ENCODE peak calls at places on chromosomes 6 and 20, in nine cellular contexts. M is fibroblast of lung; D is naive thymus-derived CD4-positive, alpha-beta T cell; Q is cardiac fibroblast; E is PC-3; A is tibial artery; S is A549; K is CD8-positive, alpha-beta memory T cell; P is GM23248. I is an unnamed sample.

GRCh38 chr20:61597996-61598395 is 345.9 kb downstream of the CDH4 start:
- DNase-seq in A (no peak), S (no peak), P (no peak), Q (no peak), K (no peak), E (no peak), D (no peak), M (no peak), I (no peak)

GRCh38 chr6:18465410-18466154 is 78.4 kb downstream of the RNF144B start:
- DNase-seq in A (no peak), E (no peak), S (no peak), D (no peak), P (no peak), M (no peak), Q (no peak), K (no peak), I (no peak)

GRCh38 chr20:33499347-33499746 is 9.5 kb downstream of the CBFA2T2 start:
- DNase-seq in E (no peak), D (no peak), K (no peak), A (no peak), M (no peak), S (no peak), Q (no peak), P (no peak), I (no peak)

GRCh38 chr6:87408721-87409155 is 966 bp downstream of the CFAP206 start:
- DNase-seq in P (no peak), Q (no peak), A (no peak), D (no peak), E (no peak), S (no peak), K (no peak), M (no peak), I (no peak)

GRCh38 chr20:3648941-3649340 is 14.3 kb downstream of the GFRA4 start:
- DNase-seq in K (no peak), M (no peak), D (no peak), S (no peak), A (no peak), Q (no peak), P (no peak), E (no peak), I (no peak)

GRCh38 chr20:57802877-57803717 is 93.3 kb upstream of the PMEPA1 start:
- DNase-seq in A (no peak), S (no peak), E (no peak), M (no peak), P (peak; percentile 13), D (no peak), Q (no peak), K (no peak), I (no peak)

GRCh38 chr6:37160922-37161778 is 8.8 kb upstream of the PIM1 start:
- DNase-seq in M (peak; percentile 86), S (no peak), A (no peak), E (peak; percentile 54), K (no peak), D (no peak), P (peak; percentile 84), Q (peak; percentile 61), I (peak; percentile 34)

GRCh38 chr6:34103321-34103720 is 42.6 kb downstream of the GRM4 start:
- DNase-seq in A (no peak), S (no peak), D (no peak), E (no peak), P (no peak), Q (no peak), M (no peak), K (no peak), I (no peak)

GRCh38 chr6:120055071-120055470 is 705.5 kb upstream of the MAN1A1 start:
- DNase-seq in P (no peak), D (no peak), S (no peak), Q (no peak), E (no peak), K (no peak), M (no peak), A (peak; percentile 10), I (no peak)

GRCh38 chr6:16901777-16902176 is 140.5 kb upstream of the ATXN1 start:
- DNase-seq in M (peak; percentile 68), P (peak; percentile 82), D (no peak), K (no peak), A (peak; percentile 75), Q (peak; percentile 69), E (peak; percentile 75), S (no peak), I (peak; percentile 77)

GRCh38 chr6:12613819-12614218 is 102.7 kb upstream of the PHACTR1 start:
- DNase-seq in D (no peak), A (no peak), E (no peak), S (no peak), K (no peak), Q (no peak), P (peak; percentile 53), M (no peak), I (no peak)

GRCh38 chr20:64041781-64042771 is 6.1 kb downstream of the C20orf204 start:
- DNase-seq in Q (no peak), S (no peak), K (no peak), P (no peak), M (no peak), E (peak; percentile 16), D (no peak), A (no peak), I (no peak)
- H3K4me3 ChIP-seq in Q (peak overlapping the region; percentile 46), S (no peak overlapping the region), K (peak overlapping the region; percentile 46), P (peak overlapping the region; percentile 24), M (peak overlapping the region; percentile 7), E (peak overlapping the region; percentile 66), D (peak overlapping the region; percentile 74), A (peak overlapping the region; percentile 49), I (no peak overlapping the region)

GRCh38 chr6:145733770-145734169 is 1.6 kb downstream of the EPM2A start:
- DNase-seq in K (no peak), D (no peak), A (no peak), P (peak; percentile 33), S (no peak), Q (no peak), M (peak; percentile 31), E (no peak), I (no peak)
- H3K4me3 ChIP-seq in K (no peak overlapping the region), D (no peak overlapping the region), A (peak overlapping the region; percentile 77), P (peak overlapping the region; percentile 87), S (peak overlapping the region; percentile 48), Q (no peak overlapping the region), M (peak overlapping the region; percentile 68), E (peak overlapping the region; percentile 81), I (peak overlapping the region; percentile 63)

DNA sequence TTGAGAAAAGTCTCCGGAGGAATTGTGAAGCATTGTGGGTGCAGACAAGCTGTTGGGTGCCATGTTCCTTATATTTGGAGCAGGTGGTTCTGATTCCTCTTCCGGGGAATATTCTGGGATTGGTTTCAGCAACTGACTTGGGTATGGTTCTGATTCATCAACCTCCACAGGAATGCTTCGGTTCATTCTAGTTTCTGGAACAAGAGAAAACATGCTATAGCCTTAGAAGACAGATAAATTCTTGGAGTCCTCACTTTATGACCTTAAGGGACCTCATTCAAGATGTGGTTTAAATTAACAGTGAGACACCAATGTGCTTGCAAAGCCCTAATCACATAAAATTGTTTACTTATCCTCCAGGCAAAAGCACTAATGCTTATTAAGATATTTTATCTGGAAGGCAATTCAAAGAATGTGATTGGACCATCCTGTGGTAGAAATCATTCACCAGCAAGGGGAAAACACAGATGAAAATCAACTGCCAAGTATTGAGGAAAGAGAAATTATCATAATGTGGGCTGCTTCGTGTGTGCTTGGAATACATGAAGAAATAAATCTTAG is 13.7 kb downstream of the TRAF3IP2 start:
- DNase-seq in E (peak; percentile 37), M (peak; percentile 75), K (no peak), S (no peak), A (no peak), P (peak; percentile 83), D (no peak), Q (peak; percentile 34), I (no peak)
- H3K4me3 ChIP-seq in E (peak overlapping the region; percentile 45), M (no peak overlapping the region), K (no peak overlapping the region), S (peak overlapping the region; percentile 18), A (no peak overlapping the region), P (peak overlapping the region; percentile 41), D (no peak overlapping the region), Q (no peak overlapping the region), I (no peak overlapping the region)

DNA sequence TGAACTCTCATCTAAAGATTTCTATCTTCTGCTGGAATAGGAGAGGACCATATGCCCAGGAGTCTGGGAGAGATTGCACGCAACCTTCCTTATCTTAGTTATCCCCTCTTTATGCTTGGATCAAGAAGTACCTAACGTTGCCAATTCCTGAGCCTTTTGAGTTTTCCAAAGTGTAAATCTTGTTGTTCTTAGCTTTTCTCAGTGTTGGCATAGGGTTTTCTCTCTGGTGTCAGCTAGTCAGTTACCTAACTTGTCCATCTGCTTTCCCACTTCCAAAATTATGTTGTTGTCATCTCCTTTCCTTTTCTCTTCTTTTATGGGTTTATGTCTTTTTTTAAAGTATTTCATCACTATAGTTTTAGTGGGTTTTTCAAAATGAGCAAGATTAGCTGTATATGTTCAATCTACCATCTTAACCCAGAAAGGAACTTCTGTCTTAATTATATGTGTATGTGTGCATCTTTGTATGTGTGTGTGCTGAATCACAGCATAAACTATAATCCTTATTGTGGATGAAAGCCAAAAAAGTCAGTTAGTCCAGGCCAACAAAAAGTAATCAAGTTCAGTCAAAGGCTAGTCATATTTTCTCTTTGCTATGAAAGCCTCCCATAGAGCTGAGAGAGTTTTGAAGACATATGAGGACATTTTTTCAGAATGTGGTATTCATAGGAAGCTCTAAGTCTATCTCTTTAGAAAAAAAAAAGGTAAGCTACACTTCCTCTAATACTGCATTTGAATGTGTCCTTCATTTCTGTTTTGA is 72.1 kb downstream of the KHDC1L start:
- DNase-seq in A (no peak), M (peak; percentile 14), D (no peak), E (peak; percentile 14), Q (peak; percentile 62), K (no peak), S (no peak), P (peak; percentile 59), I (no peak)
- H3K4me3 ChIP-seq in A (no peak overlapping the region), M (no peak overlapping the region), D (no peak overlapping the region), E (no peak overlapping the region), Q (no peak overlapping the region), K (no peak overlapping the region), S (no peak overlapping the region), P (no peak overlapping the region), I (no peak overlapping the region)

DNA sequence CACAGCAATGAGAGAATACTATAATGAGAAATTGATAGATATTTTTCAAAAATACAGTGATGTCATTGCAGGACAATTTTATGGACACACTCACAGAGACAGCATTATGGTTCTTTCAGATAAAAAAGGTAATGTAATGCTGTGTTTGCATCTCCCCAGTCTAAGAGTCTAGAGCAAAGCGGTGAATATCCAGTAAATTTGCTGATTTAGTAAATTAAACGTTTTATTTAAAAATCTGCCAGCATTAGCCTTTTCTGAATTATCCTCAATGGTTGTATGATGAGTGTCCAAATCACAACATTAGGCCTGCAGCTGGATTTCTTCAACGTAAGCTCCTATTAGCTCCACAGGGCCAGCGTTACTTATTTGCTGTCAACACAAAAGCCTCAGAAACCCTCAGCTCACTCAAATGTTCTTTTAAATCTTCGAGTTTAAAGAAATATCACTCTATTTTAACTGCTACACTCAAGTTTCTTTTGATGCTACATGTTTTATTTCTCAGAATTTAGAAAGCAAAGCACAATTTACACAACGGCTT is 16.0 kb downstream of the SMPDL3A start:
- DNase-seq in D (no peak), Q (no peak), S (no peak), K (no peak), A (no peak), E (no peak), P (no peak), M (no peak), I (no peak)
- H3K4me3 ChIP-seq in D (no peak overlapping the region), Q (no peak overlapping the region), S (no peak overlapping the region), K (no peak overlapping the region), A (no peak overlapping the region), E (no peak overlapping the region), P (no peak overlapping the region), M (no peak overlapping the region), I (no peak overlapping the region)